ENCODE peak calls at places on chromosomes 13 and 19, in seven cellular contexts. One of them, this sample, is unnamed.
A peak's percentile ranks its signal among the peaks of the same experiment; 100 is the strongest.

GRCh38 chr19:35318679-35319448 is 10.1 kb upstream of the CD22 start:
- DNase-seq in osteocyte: no peak
- DNase-seq in CD8-positive, alpha-beta T cell: no peak
- DNase-seq in hepatocyte: no peak
- DNase-seq in pancreas: peak; percentile 27
- DNase-seq in upper lobe of left lung: peak; percentile 85
- DNase-seq in fibroblast of lung: peak; percentile 58
- DNase-seq in this sample: no peak

GRCh38 chr13:61954092-61954491 is 538.4 kb upstream of the PCDH20 start:
- DNase-seq in pancreas: no peak
- DNase-seq in fibroblast of lung: peak; percentile 61
- DNase-seq in upper lobe of left lung: no peak
- DNase-seq in hepatocyte: peak; percentile 19
- DNase-seq in osteocyte: no peak
- DNase-seq in CD8-positive, alpha-beta T cell: no peak
- DNase-seq in this sample: no peak

GRCh38 chr13:33409673-33410072 is 124.1 kb upstream of the STARD13 start:
- DNase-seq in upper lobe of left lung: no peak
- DNase-seq in osteocyte: no peak
- DNase-seq in fibroblast of lung: no peak
- DNase-seq in CD8-positive, alpha-beta T cell: no peak
- DNase-seq in hepatocyte: no peak
- DNase-seq in pancreas: no peak
- DNase-seq in this sample: no peak

GRCh38 chr13:41152005-41152404 is 19.4 kb upstream of the KBTBD6 start:
- DNase-seq in CD8-positive, alpha-beta T cell: no peak
- DNase-seq in upper lobe of left lung: no peak
- DNase-seq in hepatocyte: no peak
- DNase-seq in pancreas: no peak
- DNase-seq in osteocyte: no peak
- DNase-seq in fibroblast of lung: no peak
- DNase-seq in this sample: no peak

GRCh38 chr13:110652231-110652730 is 36.9 kb downstream of the NAXD start:
- DNase-seq in osteocyte: peak; percentile 67
- DNase-seq in pancreas: no peak
- DNase-seq in upper lobe of left lung: peak; percentile 13
- DNase-seq in CD8-positive, alpha-beta T cell: no peak
- DNase-seq in hepatocyte: no peak
- DNase-seq in fibroblast of lung: no peak
- DNase-seq in this sample: no peak

GRCh38 chr13:95924389-95924994 is 128.7 kb downstream of the UGGT2 start:
- DNase-seq in hepatocyte: peak; percentile 47
- DNase-seq in CD8-positive, alpha-beta T cell: no peak
- DNase-seq in fibroblast of lung: peak; percentile 77
- DNase-seq in osteocyte: no peak
- DNase-seq in upper lobe of left lung: no peak
- DNase-seq in pancreas: no peak
- DNase-seq in this sample: no peak

GRCh38 chr13:32811297-32811800 is 204.9 kb upstream of the KL start:
- DNase-seq in pancreas: no peak
- DNase-seq in osteocyte: no peak
- DNase-seq in hepatocyte: peak; percentile 44
- DNase-seq in fibroblast of lung: no peak
- DNase-seq in upper lobe of left lung: no peak
- DNase-seq in CD8-positive, alpha-beta T cell: no peak
- DNase-seq in this sample: no peak

GRCh38 chr19:46967578-46968018 is 52.0 kb upstream of the NPAS1 start:
- DNase-seq in hepatocyte: no peak
- DNase-seq in osteocyte: no peak
- DNase-seq in fibroblast of lung: no peak
- DNase-seq in CD8-positive, alpha-beta T cell: peak; percentile 22
- DNase-seq in pancreas: no peak
- DNase-seq in upper lobe of left lung: peak; percentile 46
- DNase-seq in this sample: no peak

GRCh38 chr13:46041335-46041934 is 11.1 kb downstream of the ZC3H13 start:
- DNase-seq in osteocyte: no peak
- DNase-seq in hepatocyte: no peak
- DNase-seq in upper lobe of left lung: no peak
- DNase-seq in CD8-positive, alpha-beta T cell: no peak
- DNase-seq in pancreas: no peak
- DNase-seq in fibroblast of lung: peak; percentile 79
- DNase-seq in this sample: no peak

GRCh38 chr19:868458-869244 is 9.2 kb downstream of the CFD start:
- DNase-seq in upper lobe of left lung: no peak
- DNase-seq in fibroblast of lung: no peak
- DNase-seq in CD8-positive, alpha-beta T cell: no peak
- DNase-seq in osteocyte: peak; percentile 83
- DNase-seq in pancreas: no peak
- DNase-seq in hepatocyte: no peak
- DNase-seq in this sample: no peak

GRCh38 chr19:5443723-5444122 is 11.5 kb upstream of the ZNRF4 start:
- DNase-seq in CD8-positive, alpha-beta T cell: no peak
- DNase-seq in fibroblast of lung: no peak
- DNase-seq in hepatocyte: no peak
- DNase-seq in osteocyte: no peak
- DNase-seq in pancreas: no peak
- DNase-seq in upper lobe of left lung: no peak
- DNase-seq in this sample: no peak

GRCh38 chr19:5447700-5448311 is 7.4 kb upstream of the ZNRF4 start:
- DNase-seq in pancreas: no peak
- DNase-seq in hepatocyte: no peak
- DNase-seq in upper lobe of left lung: no peak
- DNase-seq in CD8-positive, alpha-beta T cell: no peak
- DNase-seq in fibroblast of lung: no peak
- DNase-seq in osteocyte: no peak
- DNase-seq in this sample: no peak

GRCh38 chr19:5445667-5446066 is 9.6 kb upstream of the ZNRF4 start:
- DNase-seq in fibroblast of lung: no peak
- DNase-seq in CD8-positive, alpha-beta T cell: no peak
- DNase-seq in osteocyte: no peak
- DNase-seq in hepatocyte: no peak
- DNase-seq in pancreas: no peak
- DNase-seq in upper lobe of left lung: no peak
- DNase-seq in this sample: no peak

GRCh38 chr19:5445071-5445470 is 10.1 kb upstream of the ZNRF4 start:
- DNase-seq in osteocyte: no peak
- DNase-seq in hepatocyte: no peak
- DNase-seq in fibroblast of lung: no peak
- DNase-seq in CD8-positive, alpha-beta T cell: no peak
- DNase-seq in upper lobe of left lung: no peak
- DNase-seq in pancreas: no peak
- DNase-seq in this sample: no peak

DNA sequence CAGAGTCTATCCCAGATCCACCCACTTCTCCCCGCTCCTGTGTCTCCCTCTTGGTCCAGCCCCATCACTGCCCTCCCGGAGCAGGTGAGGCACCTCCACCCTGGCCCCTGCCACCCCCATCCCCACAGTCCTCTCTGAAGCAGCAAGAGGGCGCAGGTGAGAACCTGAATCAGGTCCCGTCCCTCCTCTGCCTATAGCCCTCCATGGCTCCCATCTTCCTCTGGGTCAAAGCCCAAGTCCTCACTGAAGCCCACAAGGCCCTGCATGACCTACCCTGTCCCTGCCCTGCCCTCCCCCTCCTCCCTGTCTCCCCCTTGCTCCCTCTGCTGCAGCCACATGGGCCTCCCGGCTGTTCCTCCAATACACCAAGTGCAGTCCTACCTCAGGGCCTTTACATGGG is 10.8 kb upstream of the ZNRF4 start:
- DNase-seq in osteocyte: no peak
- DNase-seq in upper lobe of left lung: no peak
- DNase-seq in fibroblast of lung: no peak
- DNase-seq in pancreas: no peak
- DNase-seq in hepatocyte: no peak
- DNase-seq in CD8-positive, alpha-beta T cell: no peak
- DNase-seq in this sample: no peak
- TF ChIP-seq CTCF in osteocyte: no peak
- TF ChIP-seq CTCF in upper lobe of left lung: no peak
- TF ChIP-seq CTCF in fibroblast of lung: no peak
- TF ChIP-seq CTCF in pancreas: no peak
- TF ChIP-seq CTCF in hepatocyte: no peak
- TF ChIP-seq CTCF in CD8-positive, alpha-beta T cell: no peak
- TF ChIP-seq CTCF in this sample: no peak

GRCh38 chr19:54189020-54189667 is at the start of gene MBOAT7:
- DNase-seq in upper lobe of left lung: peak; percentile 66
- DNase-seq in osteocyte: no peak
- DNase-seq in pancreas: no peak
- DNase-seq in hepatocyte: no peak
- DNase-seq in fibroblast of lung: no peak
- DNase-seq in CD8-positive, alpha-beta T cell: peak; percentile 65
- DNase-seq in this sample: peak; percentile 83
- TF ChIP-seq CTCF in upper lobe of left lung: peak; percentile 21
- TF ChIP-seq CTCF in osteocyte: peak; percentile 40
- TF ChIP-seq CTCF in pancreas: peak; percentile 11
- TF ChIP-seq CTCF in hepatocyte: peak; percentile 43
- TF ChIP-seq CTCF in fibroblast of lung: no peak
- TF ChIP-seq CTCF in CD8-positive, alpha-beta T cell: no peak
- TF ChIP-seq CTCF in this sample: peak; percentile 26

DNA sequence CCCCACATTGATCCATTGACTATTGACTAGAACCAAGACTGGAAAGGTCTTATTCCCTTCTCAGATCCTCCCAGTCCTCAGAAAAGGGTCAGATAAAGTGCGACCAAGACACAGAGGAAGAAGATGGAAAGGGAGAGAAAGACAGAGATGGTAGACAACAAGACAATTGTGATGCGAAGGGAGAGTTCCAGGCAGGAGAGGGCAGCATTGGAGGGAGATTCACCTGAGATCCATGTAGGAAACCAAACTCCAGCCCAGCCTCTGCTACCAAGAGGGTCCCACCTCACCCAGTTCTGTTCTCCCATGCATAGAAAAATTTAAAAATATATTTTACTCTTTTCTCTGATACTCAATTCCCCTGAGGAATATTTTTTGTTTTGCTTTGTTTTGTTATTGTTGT is 67.3 kb upstream of the TSHZ3 start:
- DNase-seq in hepatocyte: no peak
- DNase-seq in pancreas: no peak
- DNase-seq in upper lobe of left lung: no peak
- DNase-seq in osteocyte: no peak
- DNase-seq in CD8-positive, alpha-beta T cell: no peak
- DNase-seq in fibroblast of lung: no peak
- DNase-seq in this sample: no peak
- TF ChIP-seq CTCF in hepatocyte: no peak
- TF ChIP-seq CTCF in pancreas: no peak
- TF ChIP-seq CTCF in upper lobe of left lung: no peak
- TF ChIP-seq CTCF in osteocyte: no peak
- TF ChIP-seq CTCF in CD8-positive, alpha-beta T cell: no peak
- TF ChIP-seq CTCF in fibroblast of lung: no peak
- TF ChIP-seq CTCF in this sample: no peak

GRCh38 chr13:106008540-106008939 is 526.9 kb downstream of the EFNB2 start:
- DNase-seq in fibroblast of lung: no peak
- DNase-seq in osteocyte: no peak
- DNase-seq in CD8-positive, alpha-beta T cell: no peak
- DNase-seq in pancreas: no peak
- DNase-seq in hepatocyte: no peak
- DNase-seq in upper lobe of left lung: no peak
- DNase-seq in this sample: no peak
- TF ChIP-seq CTCF in fibroblast of lung: no peak
- TF ChIP-seq CTCF in osteocyte: no peak
- TF ChIP-seq CTCF in CD8-positive, alpha-beta T cell: no peak
- TF ChIP-seq CTCF in pancreas: no peak
- TF ChIP-seq CTCF in hepatocyte: no peak
- TF ChIP-seq CTCF in upper lobe of left lung: no peak
- TF ChIP-seq CTCF in this sample: no peak

DNA sequence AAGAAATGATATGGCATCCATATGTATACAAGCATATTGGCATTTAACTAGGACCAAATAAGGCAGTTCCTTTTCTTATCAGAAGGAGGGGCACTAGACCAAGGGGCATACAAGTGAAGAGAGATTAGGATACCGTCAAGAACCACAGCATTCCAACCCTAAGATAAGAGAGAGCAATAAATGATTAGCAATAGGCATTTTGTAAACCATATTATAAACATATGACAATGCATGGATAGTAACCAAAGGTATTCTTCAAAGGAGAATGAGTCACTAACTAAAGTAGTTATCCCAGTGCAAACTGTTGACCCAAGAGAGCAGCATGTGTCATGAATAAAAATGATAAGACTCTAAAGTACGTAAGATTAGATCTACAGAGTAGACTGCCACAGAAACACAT is 500.9 kb upstream of the HTR2A start:
- DNase-seq in fibroblast of lung: peak; percentile 39
- DNase-seq in pancreas: no peak
- DNase-seq in CD8-positive, alpha-beta T cell: no peak
- DNase-seq in hepatocyte: peak; percentile 39
- DNase-seq in osteocyte: no peak
- DNase-seq in upper lobe of left lung: no peak
- DNase-seq in this sample: no peak
- TF ChIP-seq CTCF in fibroblast of lung: no peak
- TF ChIP-seq CTCF in pancreas: no peak
- TF ChIP-seq CTCF in CD8-positive, alpha-beta T cell: no peak
- TF ChIP-seq CTCF in hepatocyte: no peak
- TF ChIP-seq CTCF in osteocyte: no peak
- TF ChIP-seq CTCF in upper lobe of left lung: no peak
- TF ChIP-seq CTCF in this sample: no peak

GRCh38 chr19:15810335-15810734 is 5.1 kb downstream of the OR10H1 start:
- DNase-seq in upper lobe of left lung: no peak
- DNase-seq in hepatocyte: no peak
- DNase-seq in osteocyte: no peak
- DNase-seq in fibroblast of lung: no peak
- DNase-seq in CD8-positive, alpha-beta T cell: no peak
- DNase-seq in pancreas: no peak
- DNase-seq in this sample: no peak
- TF ChIP-seq CTCF in upper lobe of left lung: no peak
- TF ChIP-seq CTCF in hepatocyte: no peak
- TF ChIP-seq CTCF in osteocyte: no peak
- TF ChIP-seq CTCF in fibroblast of lung: no peak
- TF ChIP-seq CTCF in CD8-positive, alpha-beta T cell: no peak
- TF ChIP-seq CTCF in pancreas: no peak
- TF ChIP-seq CTCF in this sample: no peak

GRCh38 chr19:2719910-2720776 is 1.0 kb downstream of the DIRAS1 start:
- DNase-seq in hepatocyte: no peak
- DNase-seq in upper lobe of left lung: no peak
- DNase-seq in CD8-positive, alpha-beta T cell: no peak
- DNase-seq in osteocyte: no peak
- DNase-seq in pancreas: no peak
- DNase-seq in fibroblast of lung: peak; percentile 26
- DNase-seq in this sample: no peak
- TF ChIP-seq CTCF in hepatocyte: no peak
- TF ChIP-seq CTCF in upper lobe of left lung: no peak
- TF ChIP-seq CTCF in CD8-positive, alpha-beta T cell: no peak
- TF ChIP-seq CTCF in osteocyte: no peak
- TF ChIP-seq CTCF in pancreas: no peak
- TF ChIP-seq CTCF in fibroblast of lung: peak; percentile 5
- TF ChIP-seq CTCF in this sample: no peak

DNA sequence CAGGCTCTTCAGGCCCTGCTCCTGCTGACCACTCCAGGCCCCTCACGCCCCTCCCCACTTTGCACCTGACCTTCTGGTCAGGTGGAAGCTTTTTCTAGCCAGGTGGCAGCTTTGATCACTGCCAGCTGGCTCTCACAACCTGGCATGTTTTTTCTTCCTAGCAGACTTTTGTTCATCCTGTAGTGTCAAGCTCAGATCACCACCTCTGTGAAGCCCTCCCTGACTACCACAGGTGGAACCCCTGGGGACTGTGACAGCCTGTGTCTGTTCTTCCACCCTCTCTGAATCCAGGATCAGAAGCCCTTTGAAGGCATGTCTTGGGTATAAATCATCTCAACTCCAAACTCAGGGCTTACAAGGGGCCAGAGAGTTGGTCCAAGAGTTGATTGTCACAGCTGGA is 10.3 kb upstream of the CNFN start:
- DNase-seq in CD8-positive, alpha-beta T cell: no peak
- DNase-seq in fibroblast of lung: no peak
- DNase-seq in hepatocyte: no peak
- DNase-seq in pancreas: no peak
- DNase-seq in upper lobe of left lung: no peak
- DNase-seq in osteocyte: no peak
- DNase-seq in this sample: no peak
- TF ChIP-seq CTCF in CD8-positive, alpha-beta T cell: no peak
- TF ChIP-seq CTCF in fibroblast of lung: no peak
- TF ChIP-seq CTCF in hepatocyte: no peak
- TF ChIP-seq CTCF in pancreas: no peak
- TF ChIP-seq CTCF in upper lobe of left lung: no peak
- TF ChIP-seq CTCF in osteocyte: no peak
- TF ChIP-seq CTCF in this sample: no peak

This sample was measured in D721Med.